ENCODE peak calls at places on chromosomes 13 and 19, in eight cellular contexts. J, Z, V, X, R, N, O and T are unnamed samples.

GRCh38 chr19:54724644-54725043 is 402 bp downstream of the KIR3DL3 start:
- DNase-seq in J (no peak), Z (no peak), V (no peak), X (no peak), R (no peak), N (no peak), O (no peak), T (peak)

GRCh38 chr13:30443957-30444404 is 21.7 kb downstream of the UBE2L5 start:
- DNase-seq in J (no peak), Z (no peak), V (no peak), X (no peak), R (no peak), N (no peak), O (no peak), T (peak)

GRCh38 chr13:29849071-29849541 is 1.3 kb downstream of the UBL3 start:
- DNase-seq in J (peak), Z (no peak), V (no peak), X (no peak), R (no peak), N (peak), O (peak), T (no peak)

GRCh38 chr19:35729763-35730162 is 12.0 kb downstream of the KMT2B start:
- DNase-seq in J (no peak), Z (no peak), V (no peak), X (no peak), R (no peak), N (no peak), O (no peak), T (no peak)

GRCh38 chr19:18479964-18480723 is 41.7 kb downstream of the ELL start:
- DNase-seq in J (peak), Z (no peak), V (peak), X (no peak), R (no peak), N (no peak), O (peak), T (no peak)

GRCh38 chr13:36345438-36346221 is 564 bp downstream of the SPART start:
- DNase-seq in J (peak), Z (no peak), V (peak), X (no peak), R (no peak), N (peak), O (peak), T (peak)

GRCh38 chr13:111943229-111943795 is 123.6 kb upstream of the SOX1 start:
- DNase-seq in J (no peak), Z (no peak), V (no peak), X (no peak), R (no peak), N (no peak), O (no peak), T (peak)

GRCh38 chr13:101058841-101059240 is 357.5 kb downstream of the NALCN start:
- DNase-seq in J (no peak), Z (no peak), V (no peak), X (no peak), R (no peak), N (no peak), O (no peak), T (no peak)

GRCh38 chr13:24124789-24125476 is 35.6 kb upstream of the SPATA13 start:
- DNase-seq in J (no peak), Z (no peak), V (no peak), X (no peak), R (no peak), N (peak), O (no peak), T (no peak)

GRCh38 chr13:95438297-95438696 is 114.2 kb upstream of the CLDN10 start:
- DNase-seq in J (no peak), Z (no peak), V (no peak), X (no peak), R (no peak), N (no peak), O (no peak), T (no peak)

GRCh38 chr13:29847501-29847983 is 2.9 kb downstream of the UBL3 start:
- DNase-seq in J (peak), Z (no peak), V (no peak), X (no peak), R (no peak), N (no peak), O (peak), T (no peak)

GRCh38 chr13:21833921-21834320 is 163.0 kb downstream of the FGF9 start:
- DNase-seq in J (no peak), Z (no peak), V (no peak), X (no peak), R (no peak), N (no peak), O (no peak), T (no peak)

GRCh38 chr19:55441692-55442321 is 1.3 kb downstream of the SHISA7 start:
- DNase-seq in J (no peak), Z (no peak), V (no peak), X (no peak), R (no peak), N (peak), O (no peak), T (no peak)

GRCh38 chr19:14052470-14052869 is 9.4 kb downstream of the PALM3 start:
- DNase-seq in J (no peak), Z (no peak), V (no peak), X (no peak), R (no peak), N (no peak), O (no peak), T (no peak)

GRCh38 chr13:44816701-44817684 is 172.3 kb downstream of the NUFIP1 start:
- DNase-seq in J (peak), Z (no peak), V (no peak), X (no peak), R (peak), N (no peak), O (peak), T (no peak)

GRCh38 chr19:38143847-38144246 is 80.2 kb downstream of the DPF1 start:
- DNase-seq in J (no peak), Z (no peak), V (no peak), X (no peak), R (no peak), N (no peak), O (no peak), T (no peak)
- TF ChIP-seq CTCF in J (no peak), Z (no peak), V (no peak), X (no peak), R (peak), N (peak), O (no peak), T (peak)

GRCh38 chr13:33696530-33696929 is 121.4 kb upstream of the RFC3 start:
- DNase-seq in J (no peak), Z (no peak), V (no peak), X (no peak), R (no peak), N (no peak), O (no peak), T (no peak)

GRCh38 chr13:33691980-33692379 is 126.0 kb upstream of the RFC3 start:
- DNase-seq in J (no peak), Z (no peak), V (no peak), X (no peak), R (no peak), N (no peak), O (no peak), T (no peak)

GRCh38 chr13:33694546-33694945 is 123.4 kb upstream of the RFC3 start:
- DNase-seq in J (no peak), Z (no peak), V (no peak), X (no peak), R (no peak), N (no peak), O (no peak), T (no peak)

GRCh38 chr13:33690321-33690720 is 127.6 kb upstream of the RFC3 start:
- DNase-seq in J (no peak), Z (no peak), V (no peak), X (no peak), R (no peak), N (no peak), O (no peak), T (no peak)

GRCh38 chr13:33692531-33692930 is 125.4 kb upstream of the RFC3 start:
- DNase-seq in J (no peak), Z (no peak), V (no peak), X (no peak), R (no peak), N (no peak), O (no peak), T (no peak)
- TF ChIP-seq CTCF in J (no peak), Z (no peak), V (no peak), X (no peak), R (no peak), N (no peak), O (no peak), T (no peak)

DNA sequence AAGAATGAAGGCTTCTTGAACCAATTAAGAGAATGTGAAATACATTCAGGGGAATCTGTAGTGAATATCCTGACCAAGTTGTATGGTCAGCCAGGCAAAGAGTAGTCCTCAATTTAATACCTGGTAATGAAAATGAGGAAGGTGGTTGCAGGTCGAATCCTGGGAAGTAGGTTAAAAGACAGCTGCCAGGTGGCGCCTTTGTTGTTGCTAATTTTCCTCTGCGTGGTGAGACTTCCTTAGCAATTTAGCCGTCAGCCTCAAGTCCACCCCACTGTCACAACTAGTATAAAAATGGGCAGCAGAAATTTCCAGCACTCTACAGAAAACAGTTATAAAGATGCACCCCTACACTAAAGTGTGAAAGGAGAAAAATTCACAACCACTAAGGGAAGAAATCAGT is 235.7 kb downstream of the NHLRC3 start:
- DNase-seq in J (no peak), Z (no peak), V (no peak), X (no peak), R (no peak), N (peak), O (peak), T (no peak)
- TF ChIP-seq CTCF in J (no peak), Z (no peak), V (no peak), X (peak), R (peak), N (peak), O (peak), T (peak)

DNA sequence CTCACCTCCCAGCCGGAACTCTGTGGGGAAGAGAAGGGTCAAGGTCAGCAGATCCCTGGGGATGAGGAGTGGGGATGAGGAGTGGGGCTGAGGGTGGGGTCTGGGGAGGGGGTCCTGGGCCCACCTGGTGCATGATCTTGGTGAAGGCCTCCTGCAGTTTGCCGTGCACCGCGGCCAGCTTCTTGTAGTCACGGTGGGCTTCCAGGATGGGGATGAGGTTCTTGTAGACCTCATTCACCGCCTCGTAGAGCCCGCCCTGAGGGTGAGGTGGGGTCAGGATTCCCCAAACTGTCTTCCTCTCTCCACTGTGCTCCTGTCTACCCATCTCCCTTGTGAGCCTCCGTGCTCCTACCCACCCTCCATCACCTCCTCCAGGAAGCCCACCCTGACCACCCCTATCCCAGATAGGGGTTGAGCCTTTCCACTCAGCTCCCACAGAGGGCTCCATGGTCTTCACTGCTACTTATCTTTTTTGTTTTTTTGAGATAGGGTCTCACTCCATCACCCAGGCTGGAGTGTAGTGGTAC is 6.8 kb upstream of the KANK2 start:
- DNase-seq in J (no peak), Z (no peak), V (no peak), X (no peak), R (no peak), N (no peak), O (no peak), T (no peak)
- TF ChIP-seq CTCF in J (no peak), Z (no peak), V (no peak), X (no peak), R (no peak), N (no peak), O (no peak), T (peak)

DNA sequence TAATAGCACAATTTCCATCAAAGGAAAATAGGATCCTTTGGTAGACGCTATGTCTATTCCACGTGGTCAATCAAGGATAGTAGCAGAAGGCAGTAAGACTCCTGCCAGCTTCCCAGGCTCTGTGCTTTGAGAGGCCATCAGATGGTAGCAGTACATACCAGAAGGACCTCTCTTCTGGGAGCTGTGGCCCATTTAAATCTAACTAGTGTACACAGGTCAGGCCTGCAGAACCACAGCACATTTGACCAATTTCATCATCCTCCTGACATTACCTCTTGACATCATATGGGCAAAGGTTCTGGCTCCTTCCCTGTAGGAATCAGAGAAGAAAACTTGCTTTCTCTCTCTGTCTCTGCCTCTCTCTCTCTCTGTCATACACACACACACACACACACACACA is 229.6 kb upstream of the HTR2A start:
- DNase-seq in J (no peak), Z (no peak), V (no peak), X (no peak), R (no peak), N (no peak), O (no peak), T (no peak)
- TF ChIP-seq CTCF in J (no peak), Z (no peak), V (no peak), X (no peak), R (no peak), N (peak), O (no peak), T (no peak)

DNA sequence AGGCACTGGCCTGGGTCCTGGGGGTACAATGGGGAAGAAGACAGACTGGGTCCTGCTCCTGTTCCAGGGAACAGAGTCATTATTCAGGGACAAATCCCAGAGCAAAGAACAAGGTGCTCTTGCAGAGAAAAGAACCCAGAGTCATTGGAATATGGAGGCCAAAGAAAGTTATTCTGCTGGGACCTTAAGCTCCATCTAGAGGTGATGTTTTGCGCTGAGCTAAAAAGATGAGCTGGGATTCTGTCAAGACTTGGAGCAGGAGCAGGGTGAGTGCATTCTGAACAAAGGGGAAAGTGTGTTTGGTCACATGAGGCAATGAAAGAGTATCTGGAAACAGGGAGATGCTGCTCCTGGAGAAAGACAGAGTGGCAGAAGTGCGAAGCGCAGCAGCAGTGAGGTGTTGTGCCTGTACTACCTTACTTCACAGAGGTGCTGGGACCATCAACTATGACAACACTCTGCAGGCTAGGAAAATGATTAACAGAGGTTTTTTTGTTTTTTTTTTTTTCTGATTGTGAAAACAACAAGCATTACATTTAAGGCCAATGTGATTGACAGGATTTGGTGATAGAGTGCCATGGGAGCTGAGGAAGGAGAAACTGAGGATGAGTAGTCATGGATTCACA is 95.3 kb upstream of the TNFSF11 start:
- DNase-seq in J (no peak), Z (no peak), V (no peak), X (no peak), R (peak), N (peak), O (peak), T (no peak)
- TF ChIP-seq CTCF in J (peak), Z (no peak), V (no peak), X (peak), R (no peak), N (peak), O (peak), T (peak)

DNA sequence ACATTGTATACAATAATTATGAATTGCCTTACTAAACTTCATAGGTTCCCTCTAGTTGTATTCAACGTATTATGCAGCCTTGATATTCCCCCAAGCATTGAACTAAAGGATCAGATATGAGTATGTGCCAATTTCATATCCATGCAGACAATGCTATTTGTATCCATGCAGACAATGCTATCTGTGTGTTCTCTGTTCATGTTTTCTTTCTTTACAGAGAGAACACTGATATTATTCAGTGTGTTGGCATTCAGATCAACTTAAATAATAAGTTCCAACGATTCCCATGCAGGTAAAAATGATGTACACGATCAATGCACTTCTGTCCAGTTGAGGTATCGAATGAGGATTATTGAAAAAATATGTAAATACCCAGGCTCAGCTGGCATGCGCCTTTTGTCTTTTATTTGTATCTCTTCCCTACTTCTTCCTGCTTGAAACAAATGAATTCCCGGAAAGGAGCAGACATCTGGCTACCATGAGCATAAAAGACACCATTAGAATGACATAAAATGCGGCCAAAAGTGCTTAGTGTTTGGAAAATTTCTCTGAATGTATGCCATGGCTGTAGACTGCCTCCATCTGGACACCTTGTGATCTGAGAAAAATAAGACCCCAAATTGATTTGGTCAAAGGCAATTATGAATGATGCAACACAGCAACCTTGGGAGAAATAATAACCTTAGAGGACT is 731.5 kb downstream of the SLITRK1 start:
- DNase-seq in J (no peak), Z (no peak), V (no peak), X (no peak), R (no peak), N (peak), O (no peak), T (no peak)
- TF ChIP-seq CTCF in J (no peak), Z (no peak), V (no peak), X (no peak), R (no peak), N (peak), O (no peak), T (no peak)